ENCODE peak calls at places on chromosomes 6 and 20, in seven cellular contexts. O is GM23248, M is hepatocyte, V is OCI-LY7, J is HCT116, P is MM.1S, C is neural progenitor cell. B is an unnamed sample.

GRCh38 chr20:33915726-33916331 is 77.9 kb upstream of the RALY start:
- DNase-seq in O (no peak), M (peak; percentile 13), V (peak; percentile 58), J (peak; percentile 15), P (peak; percentile 47), C (peak; percentile 33), B (peak; percentile 51)

GRCh38 chr20:37095108-37095608 is 639 bp downstream of the RBL1 start:
- DNase-seq in O (peak; percentile 39), M (peak; percentile 5), V (peak; percentile 82), J (no peak), P (peak; percentile 58), C (peak; percentile 24), B (no peak)

GRCh38 chr6:42821846-42822245 is 40.0 kb downstream of the BICRAL start:
- DNase-seq in O (peak; percentile 58), M (no peak), V (no peak), J (no peak), P (no peak), C (no peak), B (no peak)

GRCh38 chr20:3803854-3804253 is 7.7 kb downstream of the CDC25B start:
- DNase-seq in O (no peak), M (no peak), V (no peak), J (no peak), P (no peak), C (no peak), B (no peak)

GRCh38 chr20:63361507-63362425 is 617 bp upstream of the CHRNA4 start:
- DNase-seq in O (peak; percentile 18), M (no peak), V (no peak), J (no peak), P (no peak), C (peak; percentile 60), B (no peak)

GRCh38 chr6:116682334-116682712 is 1.3 kb downstream of the KPNA5 start:
- DNase-seq in O (peak; percentile 56), M (peak; percentile 26), V (peak; percentile 20), J (no peak), P (no peak), C (peak; percentile 19), B (peak; percentile 16)

GRCh38 chr6:43702522-43703440 is 15.2 kb upstream of the MRPS18A start:
- DNase-seq in O (peak; percentile 97), M (peak; percentile 94), V (peak; percentile 62), J (peak; percentile 92), P (no peak), C (peak; percentile 97), B (peak; percentile 93)

GRCh38 chr6:336159-337114 is 44.1 kb downstream of the DUSP22 start:
- DNase-seq in O (no peak), M (no peak), V (peak; percentile 53), J (no peak), P (peak; percentile 90), C (no peak), B (no peak)

GRCh38 chr20:63858393-63859165 is 2.7 kb upstream of the ABHD16B start:
- DNase-seq in O (peak; percentile 24), M (no peak), V (peak; percentile 34), J (no peak), P (no peak), C (peak; percentile 62), B (no peak)

GRCh38 chr6:2971420-2972218 is at the start of gene SERPINB6:
- DNase-seq in O (peak; percentile 81), M (peak; percentile 79), V (no peak), J (no peak), P (peak; percentile 27), C (peak; percentile 73), B (peak; percentile 56)

GRCh38 chr20:25496968-25497401 is 88.3 kb downstream of the NINL start:
- DNase-seq in O (no peak), M (no peak), V (no peak), J (no peak), P (no peak), C (no peak), B (peak; percentile 100)

GRCh38 chr6:143478479-143479062 is 28.0 kb downstream of the PEX3 start:
- DNase-seq in O (no peak), M (no peak), V (no peak), J (no peak), P (no peak), C (no peak), B (no peak)

GRCh38 chr6:3732345-3733141 is 19.0 kb downstream of the PXDC1 start:
- DNase-seq in O (peak; percentile 96), M (peak; percentile 90), V (peak; percentile 65), J (no peak), P (peak; percentile 40), C (peak; percentile 87), B (peak; percentile 86)

GRCh38 chr6:128841518-128841917 is 41.4 kb upstream of the LAMA2 start:
- DNase-seq in O (peak; percentile 4), M (no peak), V (no peak), J (peak; percentile 6), P (no peak), C (no peak), B (peak; percentile 11)

GRCh38 chr6:150301871-150302800 is 66.7 kb upstream of the IYD start:
- DNase-seq in O (peak; percentile 86), M (peak; percentile 38), V (no peak), J (peak; percentile 67), P (no peak), C (no peak), B (peak; percentile 69)

GRCh38 chr6:169087436-169088046 is 166.1 kb downstream of the THBS2 start:
- DNase-seq in O (no peak), M (no peak), V (no peak), J (no peak), P (no peak), C (no peak), B (no peak)

GRCh38 chr20:39038495-39038894 is 76.4 kb downstream of the DHX35 start:
- DNase-seq in O (no peak), M (no peak), V (no peak), J (no peak), P (no peak), C (no peak), B (no peak)

GRCh38 chr6:138572200-138572875 is 73.0 kb upstream of the NHSL1 start:
- DNase-seq in O (peak; percentile 85), M (peak; percentile 90), V (no peak), J (no peak), P (no peak), C (peak; percentile 91), B (peak; percentile 73)

GRCh38 chr6:162538643-162539064 is 188.9 kb downstream of the PRKN start:
- DNase-seq in O (no peak), M (no peak), V (no peak), J (no peak), P (no peak), C (no peak), B (no peak)

GRCh38 chr6:166466178-166467122 is 83.7 kb upstream of the MPC1 start:
- DNase-seq in O (peak; percentile 93), M (peak; percentile 45), V (no peak), J (no peak), P (no peak), C (no peak), B (peak; percentile 31)

GRCh38 chr6:161003336-161003735 is 11.8 kb downstream of the MAP3K4 start:
- DNase-seq in O (peak; percentile 33), M (no peak), V (no peak), J (no peak), P (no peak), C (no peak), B (no peak)

GRCh38 chr20:20710847-20711315 is 1.6 kb downstream of the RALGAPA2 start:
- DNase-seq in O (no peak), M (peak; percentile 72), V (peak; percentile 32), J (no peak), P (no peak), C (no peak), B (peak; percentile 13)

GRCh38 chr6:36944650-36945049 is 9.9 kb upstream of the PI16 start:
- DNase-seq in O (no peak), M (no peak), V (no peak), J (no peak), P (no peak), C (no peak), B (no peak)

GRCh38 chr6:144036064-144036873 is 28.2 kb upstream of the PLAGL1 start:
- DNase-seq in O (peak; percentile 74), M (peak; percentile 23), V (no peak), J (no peak), P (no peak), C (peak; percentile 57), B (no peak)

GRCh38 chr6:1762203-1762602 is 152.5 kb downstream of the FOXC1 start:
- DNase-seq in O (no peak), M (no peak), V (no peak), J (no peak), P (no peak), C (no peak), B (no peak)

GRCh38 chr6:119126826-119127225 is 48.4 kb upstream of the FAM184A start:
- DNase-seq in O (no peak), M (no peak), V (no peak), J (no peak), P (no peak), C (no peak), B (no peak)

GRCh38 chr20:40868568-40869223 is 159.9 kb upstream of the TOP1 start:
- DNase-seq in O (peak; percentile 71), M (peak; percentile 21), V (no peak), J (no peak), P (no peak), C (no peak), B (no peak)

GRCh38 chr6:125363010-125363359 is 61.2 kb upstream of the HDDC2 start:
- DNase-seq in O (peak; percentile 58), M (peak; percentile 62), V (no peak), J (no peak), P (no peak), C (no peak), B (peak; percentile 44)
- H2AFZ ChIP-seq in O (peak overlapping the region; percentile 91), M (peak overlapping the region; percentile 91), V (no peak overlapping the region), J (no peak overlapping the region), P (no peak overlapping the region), C (peak overlapping the region; percentile 35), B (peak overlapping the region; percentile 48)

DNA sequence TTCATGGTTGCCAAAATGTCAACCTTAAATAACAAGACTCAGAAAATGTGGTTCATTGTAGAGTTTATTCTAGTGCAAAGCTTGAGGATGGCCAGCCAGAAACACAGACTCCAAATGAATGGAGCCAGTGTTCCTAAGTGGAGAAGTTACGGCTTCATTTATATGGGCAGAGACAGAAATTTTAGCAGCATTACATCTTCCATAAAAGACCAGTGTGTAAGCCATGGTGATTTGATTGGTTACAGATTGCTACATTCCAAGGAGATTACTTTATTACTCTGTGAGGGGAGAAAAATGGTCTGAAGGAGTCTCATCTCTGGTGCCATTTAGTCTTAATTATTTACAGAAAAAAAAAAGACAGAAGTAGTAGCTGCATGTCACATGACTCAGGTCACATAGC is 97.9 kb downstream of the OTOR start:
- DNase-seq in O (peak; percentile 70), M (no peak), V (no peak), J (no peak), P (no peak), C (no peak), B (no peak)
- H3K4me2 ChIP-seq in O (peak overlapping the region; percentile 35), M (no peak overlapping the region), V (no peak overlapping the region), J (no peak overlapping the region), P (no peak overlapping the region), C (no peak overlapping the region), B (no peak overlapping the region)

DNA sequence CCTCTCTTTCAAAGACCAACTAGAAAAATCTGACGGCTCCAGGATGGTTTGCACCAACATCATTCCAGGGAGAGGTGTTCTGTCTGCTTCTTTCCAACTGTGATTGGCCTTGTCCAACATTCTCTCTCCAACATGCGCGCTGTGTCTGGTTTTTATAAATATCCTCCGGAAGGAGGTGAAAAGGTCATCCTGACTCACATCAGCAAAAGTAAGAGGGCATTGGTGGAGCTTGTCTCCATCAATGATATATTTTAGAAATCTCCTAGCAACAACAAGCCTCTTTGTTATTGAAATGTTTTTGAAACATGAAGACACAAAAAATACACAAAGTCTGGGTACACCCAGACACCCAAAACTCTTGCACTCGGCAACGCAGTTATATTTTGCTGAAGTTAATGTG is 475.3 kb upstream of the JARID2 start:
- DNase-seq in O (no peak), M (no peak), V (no peak), J (no peak), P (no peak), C (no peak), B (no peak)
- TF ChIP-seq EZH2phosphoT487 in O (no peak), M (no peak), V (no peak), J (no peak), P (no peak), C (no peak), B (no peak)

GRCh38 chr6:99993533-99994251 is at the start of gene MCHR2:
- DNase-seq in O (peak; percentile 39), M (peak; percentile 17), V (no peak), J (no peak), P (no peak), C (peak; percentile 53), B (no peak)
- H2AFZ ChIP-seq in O (peak within 1 kb of the TSS; percentile 79), M (peak within 1 kb of the TSS; percentile 19), V (no peak within 1 kb of the TSS), J (no peak within 1 kb of the TSS), P (no peak within 1 kb of the TSS), C (peak within 1 kb of the TSS; percentile 92), B (no peak within 1 kb of the TSS)

B was measured in PC-3.